ENCODE peak calls at places on chromosomes 5 and 9, in seven cellular contexts. K, I, P, B, T, E and X are unnamed samples.

GRCh38 chr5:172186114-172186695 is 1.8 kb downstream of the STK10 start:
- DNase-seq in K (no peak), I (no peak), P (no peak), B (no peak), T (no peak), E (no peak), X (no peak)

GRCh38 chr5:37549411-37549810 is 170.3 kb downstream of the WDR70 start:
- DNase-seq in K (no peak), I (no peak), P (no peak), B (no peak), T (no peak), E (no peak), X (no peak)

GRCh38 chr5:170628691-170629565 is 125.1 kb downstream of the KCNIP1 start:
- DNase-seq in K (no peak), I (no peak), P (no peak), B (no peak), T (no peak), E (no peak), X (no peak)

GRCh38 chr5:150154618-150155134 is 969 bp downstream of the PDGFRB start:
- DNase-seq in K (no peak), I (no peak), P (no peak), B (no peak), T (no peak), E (peak), X (no peak)

GRCh38 chr5:51201024-51201423 is 182.2 kb upstream of the ISL1 start:
- DNase-seq in K (no peak), I (no peak), P (no peak), B (no peak), T (no peak), E (no peak), X (no peak)

GRCh38 chr5:141493500-141494422 is 4.9 kb downstream of the PCDHGC5 start:
- DNase-seq in K (no peak), I (no peak), P (no peak), B (peak), T (no peak), E (no peak), X (no peak)

GRCh38 chr5:157606046-157606445 is 30.5 kb upstream of the ADAM19 start:
- DNase-seq in K (no peak), I (no peak), P (no peak), B (no peak), T (no peak), E (no peak), X (no peak)

GRCh38 chr9:126509718-126510117 is 104.0 kb upstream of the LMX1B start:
- DNase-seq in K (no peak), I (no peak), P (no peak), B (no peak), T (no peak), E (no peak), X (no peak)

GRCh38 chr5:65157906-65158603 is 323.7 kb downstream of the ADAMTS6 start:
- DNase-seq in K (no peak), I (peak), P (no peak), B (no peak), T (no peak), E (no peak), X (no peak)

GRCh38 chr5:61275841-61276240 is 56.2 kb upstream of the ZSWIM6 start:
- DNase-seq in K (no peak), I (peak), P (peak), B (peak), T (no peak), E (peak), X (no peak)

GRCh38 chr5:123518111-123518510 is 6.1 kb downstream of the CSNK1G3 start:
- DNase-seq in K (no peak), I (no peak), P (peak), B (no peak), T (no peak), E (no peak), X (no peak)

GRCh38 chr9:136773386-136774044 is 9.2 kb upstream of the LCN15 start:
- DNase-seq in K (no peak), I (peak), P (peak), B (peak), T (no peak), E (peak), X (no peak)

GRCh38 chr5:69217154-69217731 is 17.4 kb upstream of the CDK7 start:
- DNase-seq in K (no peak), I (no peak), P (peak), B (no peak), T (no peak), E (peak), X (no peak)

GRCh38 chr5:76299592-76299991 is 103.5 kb upstream of the IQGAP2 start:
- DNase-seq in K (no peak), I (no peak), P (no peak), B (no peak), T (no peak), E (no peak), X (no peak)

GRCh38 chr5:156327306-156327705 is 342 bp downstream of the SGCD start:
- DNase-seq in K (no peak), I (no peak), P (no peak), B (no peak), T (no peak), E (no peak), X (no peak)

GRCh38 chr5:149729150-149729549 is 960 bp upstream of the PPARGC1B start:
- DNase-seq in K (no peak), I (no peak), P (no peak), B (no peak), T (no peak), E (no peak), X (no peak)

GRCh38 chr5:116479776-116480675 is 94.6 kb downstream of the SEMA6A start:
- DNase-seq in K (no peak), I (no peak), P (no peak), B (peak), T (no peak), E (no peak), X (no peak)

GRCh38 chr5:173278641-173279040 is 43.6 kb upstream of the NKX2-5 start:
- DNase-seq in K (no peak), I (no peak), P (no peak), B (no peak), T (no peak), E (no peak), X (no peak)

GRCh38 chr5:127320032-127320945 is 29.7 kb downstream of the MEGF10 start:
- DNase-seq in K (no peak), I (no peak), P (peak), B (peak), T (no peak), E (peak), X (no peak)

GRCh38 chr5:104793452-104794120 is 1231.0 kb upstream of the NUDT12 start:
- DNase-seq in K (no peak), I (no peak), P (no peak), B (no peak), T (no peak), E (no peak), X (no peak)

GRCh38 chr5:83492331-83492730 is 20.8 kb downstream of the VCAN start:
- DNase-seq in K (no peak), I (peak), P (no peak), B (peak), T (no peak), E (no peak), X (no peak)

GRCh38 chr9:98986866-98987653 is 43.4 kb downstream of the COL15A1 start:
- DNase-seq in K (no peak), I (no peak), P (no peak), B (no peak), T (no peak), E (no peak), X (no peak)

GRCh38 chr5:57687641-57688040 is 205.0 kb upstream of the ACTBL2 start:
- DNase-seq in K (no peak), I (no peak), P (no peak), B (no peak), T (no peak), E (no peak), X (no peak)

GRCh38 chr5:171705036-171705435 is 80.6 kb upstream of the SMIM23 start:
- DNase-seq in K (no peak), I (no peak), P (no peak), B (no peak), T (no peak), E (no peak), X (no peak)

GRCh38 chr9:134597957-134598883 is 43.4 kb upstream of the COL5A1 start:
- DNase-seq in K (peak), I (no peak), P (no peak), B (peak), T (no peak), E (no peak), X (no peak)

GRCh38 chr5:8641796-8642505 is 773.0 kb downstream of the MTRR start:
- DNase-seq in K (no peak), I (no peak), P (no peak), B (no peak), T (no peak), E (no peak), X (no peak)

GRCh38 chr5:61177716-61178115 is 15.4 kb upstream of the SMIM15 start:
- DNase-seq in K (no peak), I (no peak), P (no peak), B (no peak), T (no peak), E (no peak), X (no peak)

GRCh38 chr9:133918123-133918813 is 73.9 kb downstream of the VAV2 start:
- DNase-seq in K (no peak), I (no peak), P (no peak), B (no peak), T (no peak), E (no peak), X (no peak)

GRCh38 chr5:148968311-148968710 is 94.6 kb downstream of the SH3TC2 start:
- DNase-seq in K (no peak), I (no peak), P (no peak), B (no peak), T (no peak), E (no peak), X (no peak)

GRCh38 chr9:107868166-107868565 is 378.6 kb upstream of the KLF4 start:
- DNase-seq in K (no peak), I (no peak), P (no peak), B (no peak), T (no peak), E (no peak), X (no peak)
- TF ChIP-seq CTCF in K (no peak), I (no peak), P (no peak), B (no peak), T (no peak), E (no peak), X (no peak)

GRCh38 chr5:179974946-179975712 is 67.4 kb upstream of the TBC1D9B start:
- DNase-seq in K (no peak), I (peak), P (peak), B (peak), T (no peak), E (peak), X (peak)
- TF ChIP-seq CTCF in K (no peak), I (peak), P (peak), B (peak), T (no peak), E (peak), X (no peak)

GRCh38 chr9:35191105-35191504 is 29.3 kb downstream of the UNC13B start:
- DNase-seq in K (no peak), I (no peak), P (no peak), B (no peak), T (no peak), E (no peak), X (no peak)

GRCh38 chr9:35198191-35198590 is 36.4 kb downstream of the UNC13B start:
- DNase-seq in K (no peak), I (no peak), P (no peak), B (no peak), T (no peak), E (no peak), X (no peak)

GRCh38 chr9:35195683-35196082 is 33.9 kb downstream of the UNC13B start:
- DNase-seq in K (no peak), I (no peak), P (no peak), B (peak), T (no peak), E (no peak), X (no peak)

GRCh38 chr9:35193762-35194161 is 32.0 kb downstream of the UNC13B start:
- DNase-seq in K (no peak), I (no peak), P (no peak), B (peak), T (no peak), E (no peak), X (no peak)
- TF ChIP-seq CTCF in K (no peak), I (no peak), P (no peak), B (peak), T (no peak), E (no peak), X (no peak)

GRCh38 chr9:129720865-129721545 is 31.8 kb downstream of the PTGES start:
- DNase-seq in K (no peak), I (peak), P (no peak), B (no peak), T (no peak), E (no peak), X (no peak)

GRCh38 chr9:129720181-129720864 is 32.5 kb downstream of the PTGES start:
- DNase-seq in K (no peak), I (peak), P (no peak), B (no peak), T (no peak), E (no peak), X (no peak)

GRCh38 chr9:129718647-129719046 is 34.2 kb downstream of the PTGES start:
- DNase-seq in K (no peak), I (no peak), P (no peak), B (no peak), T (no peak), E (no peak), X (no peak)

GRCh38 chr9:129717991-129718390 is 34.9 kb downstream of the PTGES start:
- DNase-seq in K (no peak), I (no peak), P (no peak), B (no peak), T (no peak), E (no peak), X (no peak)

GRCh38 chr9:129719135-129719534 is 33.7 kb downstream of the PTGES start:
- DNase-seq in K (no peak), I (no peak), P (no peak), B (no peak), T (no peak), E (no peak), X (no peak)
- TF ChIP-seq CTCF in K (no peak), I (no peak), P (no peak), B (no peak), T (no peak), E (no peak), X (no peak)

DNA sequence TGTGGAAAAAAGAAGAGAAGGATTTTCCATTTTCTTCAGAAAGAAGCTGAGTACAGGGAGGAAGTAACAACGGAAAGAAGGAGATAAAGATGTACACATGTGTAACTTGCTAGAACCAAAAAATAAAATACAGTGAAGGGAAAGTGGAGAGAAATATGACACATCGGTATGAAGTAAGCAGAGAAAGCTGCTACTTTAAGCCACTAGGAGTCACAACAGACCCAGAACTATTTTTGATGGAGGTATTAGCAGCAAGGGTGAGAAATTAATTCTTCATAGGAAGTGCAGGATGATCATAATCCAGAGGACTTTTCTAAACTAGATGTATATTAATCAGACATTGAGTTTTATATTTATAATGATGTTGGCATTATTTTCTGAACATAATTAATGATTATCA is 88.5 kb downstream of the FAM174A start:
- DNase-seq in K (no peak), I (peak), P (no peak), B (peak), T (no peak), E (peak), X (no peak)
- TF ChIP-seq CTCF in K (peak), I (peak), P (peak), B (peak), T (no peak), E (peak), X (no peak)

DNA sequence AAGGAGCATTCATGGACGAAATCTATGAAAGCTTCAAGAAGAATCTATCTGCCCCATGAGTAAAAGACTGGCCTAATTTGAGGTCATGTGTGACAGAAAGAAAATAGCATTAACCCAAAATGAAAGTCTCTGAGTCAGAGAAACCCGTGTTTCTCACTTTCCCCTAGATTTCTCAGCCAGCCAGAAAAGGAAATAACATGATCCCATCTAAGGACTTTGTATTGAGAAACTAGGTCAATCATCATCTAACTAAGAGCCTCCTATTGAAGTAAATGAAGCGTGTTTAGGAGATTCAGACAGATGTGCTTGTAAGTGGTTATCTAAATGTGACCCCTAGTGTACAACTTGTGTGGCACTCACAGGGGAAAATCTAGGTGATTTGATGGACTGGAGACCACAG is 77.3 kb upstream of the ZNF366 start:
- DNase-seq in K (no peak), I (peak), P (no peak), B (peak), T (no peak), E (no peak), X (no peak)
- TF ChIP-seq CTCF in K (no peak), I (no peak), P (no peak), B (no peak), T (no peak), E (no peak), X (no peak)

GRCh38 chr9:114538241-114538640 is 33.0 kb upstream of the WHRN start:
- DNase-seq in K (peak), I (peak), P (peak), B (no peak), T (no peak), E (peak), X (peak)
- TF ChIP-seq CTCF in K (no peak), I (peak), P (no peak), B (no peak), T (no peak), E (no peak), X (no peak)

DNA sequence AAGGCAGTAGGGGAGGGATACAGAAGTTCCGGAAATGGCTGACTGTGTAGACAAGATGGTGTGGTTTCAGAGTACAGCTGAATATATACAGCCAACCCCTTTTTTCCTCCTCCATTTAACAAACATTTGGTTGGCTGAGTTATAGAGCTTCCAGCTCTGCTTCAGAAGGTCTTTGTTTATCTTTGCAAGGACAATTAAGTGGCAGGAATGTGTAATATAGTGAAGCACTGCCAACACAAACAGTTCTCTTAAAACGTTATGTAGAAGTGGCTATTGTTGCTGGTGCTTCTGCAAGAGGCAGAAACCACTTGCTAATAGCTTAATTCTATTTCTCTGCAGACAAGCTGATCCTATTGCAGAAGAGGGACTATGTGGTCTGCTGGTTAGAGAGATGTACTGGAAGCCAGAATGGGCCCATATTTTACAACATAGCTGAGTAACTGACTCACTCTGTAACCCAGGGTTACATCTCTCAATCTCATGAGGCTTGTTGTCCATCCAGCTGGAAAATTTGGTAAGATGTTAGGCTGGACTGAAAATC is 62.7 kb upstream of the OSMR start:
- DNase-seq in K (no peak), I (peak), P (no peak), B (peak), T (no peak), E (peak), X (no peak)
- TF ChIP-seq CTCF in K (no peak), I (no peak), P (no peak), B (peak), T (no peak), E (no peak), X (no peak)

GRCh38 chr5:154754460-154755360 is 467 bp upstream of the LARP1 start:
- DNase-seq in K (peak), I (peak), P (peak), B (peak), T (peak), E (peak), X (peak)
- TF ChIP-seq CTCF in K (peak), I (peak), P (peak), B (peak), T (peak), E (peak), X (no peak)